ENCODE peak calls at places on chromosomes 2 and 18, in seven cellular contexts. V is cardiac fibroblast; R is fibroblast of lung; I is lower leg skin; Y is pulmonary artery endothelial cell; P is iris pigment epithelial cell; O is stimulated activated naive CD4-positive, alpha-beta T cell. N is an unnamed sample.

GRCh38 chr2:73870084-73870483 is 22.7 kb upstream of the ACTG2 start:
- DNase-seq in V (peak), R (peak), I (no peak), Y (peak), P (peak), O (no peak), N (peak)

GRCh38 chr18:9737814-9738160 is 29.7 kb downstream of the RAB31 start:
- DNase-seq in V (no peak), R (no peak), I (no peak), Y (no peak), P (no peak), O (no peak), N (no peak)

GRCh38 chr18:11872479-11873136 is 21.4 kb downstream of the CHMP1B start:
- DNase-seq in V (peak), R (no peak), I (peak), Y (no peak), P (no peak), O (no peak), N (no peak)

GRCh38 chr2:146651361-146651760 is 1193.5 kb upstream of the ACVR2A start:
- DNase-seq in V (peak), R (no peak), I (no peak), Y (no peak), P (peak), O (no peak), N (no peak)

GRCh38 chr2:26245231-26245732 is 543 bp downstream of the HADHB start:
- DNase-seq in V (peak), R (no peak), I (no peak), Y (no peak), P (peak), O (peak), N (no peak)

GRCh38 chr2:66692521-66692920 is 257.6 kb downstream of the MEIS1 start:
- DNase-seq in V (no peak), R (peak), I (no peak), Y (no peak), P (no peak), O (no peak), N (no peak)

GRCh38 chr18:46622999-46623398 is 34.0 kb downstream of the LOXHD1 start:
- DNase-seq in V (peak), R (peak), I (no peak), Y (no peak), P (peak), O (no peak), N (no peak)

GRCh38 chr2:112634874-112635157 is 10.9 kb upstream of the SLC20A1 start:
- DNase-seq in V (no peak), R (no peak), I (no peak), Y (no peak), P (no peak), O (no peak), N (no peak)

GRCh38 chr2:126662623-126663022 is 6.7 kb downstream of the GYPC start:
- DNase-seq in V (no peak), R (no peak), I (no peak), Y (no peak), P (no peak), O (no peak), N (no peak)

GRCh38 chr2:46937457-46937856 is 21.9 kb upstream of the MCFD2 start:
- DNase-seq in V (no peak), R (no peak), I (peak), Y (no peak), P (peak), O (no peak), N (no peak)

GRCh38 chr2:225761396-225761795 is 361.9 kb downstream of the NYAP2 start:
- DNase-seq in V (no peak), R (no peak), I (no peak), Y (no peak), P (no peak), O (no peak), N (no peak)

GRCh38 chr2:185618630-185619029 is 120.0 kb upstream of the FSIP2 start:
- DNase-seq in V (no peak), R (no peak), I (no peak), Y (no peak), P (peak), O (no peak), N (peak)

GRCh38 chr18:42619771-42620170 is 495.7 kb downstream of the RIT2 start:
- DNase-seq in V (no peak), R (no peak), I (no peak), Y (no peak), P (no peak), O (no peak), N (no peak)

GRCh38 chr2:206936006-206936405 is 3.3 kb upstream of the CPO start:
- DNase-seq in V (no peak), R (no peak), I (no peak), Y (no peak), P (no peak), O (no peak), N (no peak)

GRCh38 chr18:36511791-36512352 is 214.4 kb downstream of the FHOD3 start:
- DNase-seq in V (peak), R (no peak), I (no peak), Y (no peak), P (no peak), O (no peak), N (no peak)

GRCh38 chr2:164542584-164543021 is 78.7 kb downstream of the GRB14 start:
- DNase-seq in V (peak), R (peak), I (no peak), Y (no peak), P (peak), O (no peak), N (peak)

GRCh38 chr2:105568323-105568610 is 169.4 kb upstream of the FHL2 start:
- DNase-seq in V (no peak), R (no peak), I (no peak), Y (no peak), P (no peak), O (no peak), N (no peak)

GRCh38 chr2:40002339-40002738 is 223.3 kb upstream of the THUMPD2 start:
- DNase-seq in V (no peak), R (no peak), I (no peak), Y (no peak), P (no peak), O (no peak), N (no peak)

GRCh38 chr2:26670171-26670570 is 22.4 kb upstream of the KCNK3 start:
- DNase-seq in V (peak), R (no peak), I (peak), Y (no peak), P (peak), O (no peak), N (no peak)

GRCh38 chr2:18247282-18248110 is 313.0 kb downstream of the RDH14 start:
- DNase-seq in V (no peak), R (no peak), I (no peak), Y (no peak), P (no peak), O (no peak), N (peak)

GRCh38 chr2:48187503-48187902 is 281.2 kb upstream of the FBXO11 start:
- DNase-seq in V (no peak), R (no peak), I (peak), Y (no peak), P (no peak), O (no peak), N (no peak)

GRCh38 chr2:168130302-168130701 is 117.1 kb downstream of the STK39 start:
- DNase-seq in V (no peak), R (no peak), I (no peak), Y (no peak), P (no peak), O (no peak), N (no peak)

GRCh38 chr2:229419158-229419557 is 148.1 kb upstream of the PID1 start:
- DNase-seq in V (peak), R (peak), I (no peak), Y (no peak), P (no peak), O (no peak), N (no peak)

GRCh38 chr2:195537811-195538210 is 119.2 kb upstream of the SLC39A10 start:
- DNase-seq in V (no peak), R (no peak), I (no peak), Y (no peak), P (no peak), O (no peak), N (no peak)

GRCh38 chr2:219908538-219908937 is 281.1 kb downstream of the SLC4A3 start:
- DNase-seq in V (no peak), R (no peak), I (no peak), Y (no peak), P (no peak), O (no peak), N (no peak)

GRCh38 chr2:120589782-120590608 is 145.7 kb upstream of the GLI2 start:
- DNase-seq in V (peak), R (peak), I (no peak), Y (peak), P (peak), O (no peak), N (peak)

GRCh38 chr2:184756161-184756560 is 157.8 kb downstream of the ZNF804A start:
- DNase-seq in V (no peak), R (no peak), I (no peak), Y (no peak), P (no peak), O (no peak), N (no peak)

GRCh38 chr18:45012286-45012685 is 331.6 kb downstream of the SETBP1 start:
- DNase-seq in V (peak), R (no peak), I (no peak), Y (no peak), P (no peak), O (no peak), N (no peak)

N was measured in astrocyte of the cerebellum.